ENCODE peak calls at places on chromosomes 13 and 19, in seven cellular contexts. A is K562, M is omental fat pad, O is adrenal gland, G is upper lobe of right lung, L is GM10248, Z is A549. H is an unnamed sample.

GRCh38 chr19:56837892-56838679 is 2.4 kb downstream of the PEG3 start:
- DNase-seq in A (no peak), M (peak), O (peak), G (peak), L (no peak), Z (no peak), H (no peak)

GRCh38 chr19:35347171-35347929 is at the start of gene FFAR1:
- DNase-seq in A (peak), M (peak), O (peak), G (peak), L (peak), Z (no peak), H (peak)

GRCh38 chr19:35755550-35756371 is 1.1 kb downstream of the HSPB6 start:
- DNase-seq in A (no peak), M (peak), O (peak), G (peak), L (peak), Z (no peak), H (no peak)

GRCh38 chr13:27920677-27921420 is 1.0 kb downstream of the PDX1 start:
- DNase-seq in A (no peak), M (no peak), O (no peak), G (no peak), L (peak), Z (peak), H (no peak)

GRCh38 chr19:45152504-45153338 is 8.1 kb downstream of the NKPD1 start:
- DNase-seq in A (no peak), M (no peak), O (peak), G (peak), L (peak), Z (no peak), H (no peak)

GRCh38 chr13:113169277-113170272 is 11.1 kb downstream of the PROZ start:
- DNase-seq in A (no peak), M (no peak), O (no peak), G (no peak), L (no peak), Z (no peak), H (no peak)

GRCh38 chr13:80877209-80877943 is 536.5 kb upstream of the SPRY2 start:
- DNase-seq in A (no peak), M (no peak), O (no peak), G (no peak), L (no peak), Z (no peak), H (no peak)

GRCh38 chr13:63910406-63910957 is 2494.8 kb upstream of the PCDH20 start:
- DNase-seq in A (no peak), M (no peak), O (no peak), G (no peak), L (no peak), Z (peak), H (no peak)

GRCh38 chr13:75910591-75910990 is 274.5 kb downstream of the LMO7 start:
- DNase-seq in A (no peak), M (no peak), O (no peak), G (no peak), L (no peak), Z (no peak), H (no peak)

GRCh38 chr13:31052478-31052877 is 109.2 kb downstream of the HSPH1 start:
- DNase-seq in A (no peak), M (no peak), O (no peak), G (no peak), L (no peak), Z (no peak), H (no peak)

GRCh38 chr19:4172861-4173473 is 9.4 kb downstream of the SIRT6 start:
- DNase-seq in A (peak), M (peak), O (peak), G (peak), L (peak), Z (no peak), H (no peak)

GRCh38 chr13:113888701-113889330 is 24.9 kb upstream of the GAS6 start:
- DNase-seq in A (no peak), M (no peak), O (no peak), G (no peak), L (no peak), Z (no peak), H (no peak)

GRCh38 chr19:41515054-41515652 is 60.8 kb upstream of the CEACAM21 start:
- DNase-seq in A (no peak), M (no peak), O (no peak), G (no peak), L (no peak), Z (no peak), H (no peak)

GRCh38 chr19:15663245-15663644 is 9.6 kb upstream of the CYP4F12 start:
- DNase-seq in A (no peak), M (no peak), O (no peak), G (no peak), L (no peak), Z (no peak), H (no peak)
- TF ChIP-seq CTCF in A (no peak), M (no peak), O (no peak), G (no peak), L (no peak), Z (no peak), H (no peak)

GRCh38 chr19:54189020-54189667 is at the start of gene MBOAT7:
- DNase-seq in A (no peak), M (no peak), O (no peak), G (no peak), L (peak), Z (no peak), H (peak)
- TF ChIP-seq CTCF in A (peak), M (peak), O (peak), G (peak), L (peak), Z (peak), H (peak)

DNA sequence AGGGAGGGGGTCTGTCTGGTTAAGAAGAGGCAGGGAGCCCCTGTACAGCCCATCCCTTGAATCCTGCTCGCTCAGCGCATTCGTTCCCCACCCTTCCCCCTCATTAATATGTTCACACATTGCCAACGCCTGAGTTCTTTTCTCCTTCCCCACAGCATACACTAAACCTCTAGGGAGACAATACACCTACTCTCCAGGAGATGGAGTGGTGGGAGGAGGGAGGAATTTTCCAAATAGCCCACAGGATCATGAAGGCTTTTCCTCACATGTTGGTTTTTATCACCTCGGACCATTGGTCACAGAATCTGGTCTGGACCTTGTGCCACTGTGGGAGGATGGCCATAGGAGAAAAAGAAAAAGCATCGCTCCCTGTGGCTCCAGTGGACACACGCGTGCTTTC is 294.9 kb downstream of the SHISA2 start:
- DNase-seq in A (no peak), M (no peak), O (no peak), G (no peak), L (no peak), Z (no peak), H (no peak)
- TF ChIP-seq CTCF in A (no peak), M (no peak), O (no peak), G (no peak), L (no peak), Z (no peak), H (peak)

GRCh38 chr19:2703691-2704216 is 1.3 kb upstream of the GNG7 start:
- DNase-seq in A (no peak), M (no peak), O (no peak), G (no peak), L (no peak), Z (no peak), H (no peak)
- TF ChIP-seq CTCF in A (no peak), M (no peak), O (no peak), G (no peak), L (no peak), Z (no peak), H (no peak)

GRCh38 chr13:29566864-29567263 is 28.6 kb downstream of the SLC7A1 start:
- DNase-seq in A (no peak), M (no peak), O (no peak), G (no peak), L (no peak), Z (no peak), H (no peak)

GRCh38 chr13:29563941-29564340 is 31.5 kb downstream of the SLC7A1 start:
- DNase-seq in A (no peak), M (no peak), O (no peak), G (no peak), L (no peak), Z (no peak), H (no peak)

GRCh38 chr13:29566206-29566605 is 29.3 kb downstream of the SLC7A1 start:
- DNase-seq in A (no peak), M (no peak), O (no peak), G (no peak), L (no peak), Z (no peak), H (no peak)

GRCh38 chr13:29562762-29563161 is 32.7 kb downstream of the SLC7A1 start:
- DNase-seq in A (no peak), M (no peak), O (no peak), G (no peak), L (no peak), Z (no peak), H (no peak)

DNA sequence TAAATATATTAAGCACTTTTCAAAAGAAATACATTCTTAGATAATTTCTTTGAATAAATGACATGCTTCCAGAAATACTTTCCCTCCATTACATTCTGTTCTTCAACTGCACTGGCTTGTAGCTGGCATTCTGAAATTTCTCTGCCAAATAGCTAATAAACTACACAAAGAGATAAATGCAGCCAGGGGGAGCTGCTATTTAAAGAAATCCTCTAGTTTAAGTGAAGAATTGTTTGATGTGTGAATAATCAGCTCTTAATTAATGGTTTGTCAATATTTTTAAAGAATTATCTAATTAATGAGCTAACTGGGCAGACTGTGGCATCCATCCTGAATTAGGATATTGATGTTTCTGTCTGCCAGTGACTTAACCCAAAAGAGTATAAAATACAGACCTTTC is 30.7 kb downstream of the SLC7A1 start:
- DNase-seq in A (no peak), M (no peak), O (no peak), G (no peak), L (no peak), Z (no peak), H (no peak)
- TF ChIP-seq CTCF in A (no peak), M (no peak), O (no peak), G (no peak), L (no peak), Z (no peak), H (peak)